ENCODE peak calls at places on chromosomes 13 and 19, in five cellular contexts. One of them, this sample, is unnamed.

GRCh38 chr13:51444922-51445321 is 7.9 kb downstream of the INTS6 start:
- DNase-seq in astrocyte of the cerebellum: no peak
- DNase-seq in HCT116: peak; percentile 15
- DNase-seq in GM12865: no peak
- DNase-seq in body of pancreas: no peak
- DNase-seq in this sample: no peak

GRCh38 chr19:14683439-14683838 is 6.4 kb upstream of the ZNF333 start:
- DNase-seq in astrocyte of the cerebellum: no peak
- DNase-seq in HCT116: no peak
- DNase-seq in GM12865: no peak
- DNase-seq in body of pancreas: no peak
- DNase-seq in this sample: no peak

GRCh38 chr13:38213307-38213706 is 136.3 kb upstream of the UFM1 start:
- DNase-seq in astrocyte of the cerebellum: no peak
- DNase-seq in HCT116: no peak
- DNase-seq in GM12865: no peak
- DNase-seq in body of pancreas: no peak
- DNase-seq in this sample: no peak

GRCh38 chr19:29926801-29927200 is 15.2 kb upstream of the URI1 start:
- DNase-seq in astrocyte of the cerebellum: no peak
- DNase-seq in HCT116: no peak
- DNase-seq in GM12865: no peak
- DNase-seq in body of pancreas: no peak
- DNase-seq in this sample: no peak

GRCh38 chr19:46906221-46906620 is 45.4 kb downstream of the ARHGAP35 start:
- DNase-seq in astrocyte of the cerebellum: no peak
- DNase-seq in HCT116: no peak
- DNase-seq in GM12865: no peak
- DNase-seq in body of pancreas: no peak
- DNase-seq in this sample: no peak

GRCh38 chr13:46864941-46865340 is 31.9 kb downstream of the HTR2A start:
- DNase-seq in astrocyte of the cerebellum: no peak
- DNase-seq in HCT116: no peak
- DNase-seq in GM12865: no peak
- DNase-seq in body of pancreas: no peak
- DNase-seq in this sample: no peak

GRCh38 chr13:53637971-53638547 is 609.4 kb downstream of the OLFM4 start:
- DNase-seq in astrocyte of the cerebellum: no peak
- DNase-seq in HCT116: no peak
- DNase-seq in GM12865: no peak
- DNase-seq in body of pancreas: no peak
- DNase-seq in this sample: no peak

GRCh38 chr19:33675501-33676124 is 53.9 kb downstream of the CHST8 start:
- DNase-seq in astrocyte of the cerebellum: no peak
- DNase-seq in HCT116: no peak
- DNase-seq in GM12865: no peak
- DNase-seq in body of pancreas: no peak
- DNase-seq in this sample: no peak

GRCh38 chr19:36215276-36216171 is 618 bp downstream of the ZNF146 start:
- DNase-seq in astrocyte of the cerebellum: no peak
- DNase-seq in HCT116: no peak
- DNase-seq in GM12865: peak; percentile 40
- DNase-seq in body of pancreas: no peak
- DNase-seq in this sample: no peak

GRCh38 chr19:31350693-31351211 is 1.5 kb upstream of the TSHZ3 start:
- DNase-seq in astrocyte of the cerebellum: no peak
- DNase-seq in HCT116: no peak
- DNase-seq in GM12865: no peak
- DNase-seq in body of pancreas: peak; percentile 55
- DNase-seq in this sample: no peak

GRCh38 chr13:58823701-58824100 is 1192.2 kb downstream of the PCDH17 start:
- DNase-seq in astrocyte of the cerebellum: no peak
- DNase-seq in HCT116: no peak
- DNase-seq in GM12865: no peak
- DNase-seq in body of pancreas: no peak
- DNase-seq in this sample: no peak

GRCh38 chr19:53132231-53132991 is at the start of gene ZNF415:
- DNase-seq in astrocyte of the cerebellum: peak; percentile 2
- DNase-seq in HCT116: no peak
- DNase-seq in GM12865: no peak
- DNase-seq in body of pancreas: peak; percentile 88
- DNase-seq in this sample: peak; percentile 9
- H3K4me3 ChIP-seq in astrocyte of the cerebellum: peak within 1 kb of the TSS; percentile 47
- H3K4me3 ChIP-seq in HCT116: no peak within 1 kb of the TSS
- H3K4me3 ChIP-seq in GM12865: no peak within 1 kb of the TSS
- H3K4me3 ChIP-seq in body of pancreas: peak within 1 kb of the TSS; percentile 26
- H3K4me3 ChIP-seq in this sample: peak within 1 kb of the TSS; percentile 63

GRCh38 chr19:52269338-52270261 is at the start of gene ZNF766:
- DNase-seq in astrocyte of the cerebellum: peak; percentile 82
- DNase-seq in HCT116: peak; percentile 81
- DNase-seq in GM12865: peak; percentile 96
- DNase-seq in body of pancreas: peak; percentile 98
- DNase-seq in this sample: peak; percentile 67

GRCh38 chr19:52273301-52273700 is 3.9 kb downstream of the ZNF766 start:
- DNase-seq in astrocyte of the cerebellum: no peak
- DNase-seq in HCT116: no peak
- DNase-seq in GM12865: no peak
- DNase-seq in body of pancreas: no peak
- DNase-seq in this sample: no peak

GRCh38 chr19:52274191-52274590 is 4.8 kb downstream of the ZNF766 start:
- DNase-seq in astrocyte of the cerebellum: no peak
- DNase-seq in HCT116: no peak
- DNase-seq in GM12865: no peak
- DNase-seq in body of pancreas: no peak
- DNase-seq in this sample: no peak

DNA sequence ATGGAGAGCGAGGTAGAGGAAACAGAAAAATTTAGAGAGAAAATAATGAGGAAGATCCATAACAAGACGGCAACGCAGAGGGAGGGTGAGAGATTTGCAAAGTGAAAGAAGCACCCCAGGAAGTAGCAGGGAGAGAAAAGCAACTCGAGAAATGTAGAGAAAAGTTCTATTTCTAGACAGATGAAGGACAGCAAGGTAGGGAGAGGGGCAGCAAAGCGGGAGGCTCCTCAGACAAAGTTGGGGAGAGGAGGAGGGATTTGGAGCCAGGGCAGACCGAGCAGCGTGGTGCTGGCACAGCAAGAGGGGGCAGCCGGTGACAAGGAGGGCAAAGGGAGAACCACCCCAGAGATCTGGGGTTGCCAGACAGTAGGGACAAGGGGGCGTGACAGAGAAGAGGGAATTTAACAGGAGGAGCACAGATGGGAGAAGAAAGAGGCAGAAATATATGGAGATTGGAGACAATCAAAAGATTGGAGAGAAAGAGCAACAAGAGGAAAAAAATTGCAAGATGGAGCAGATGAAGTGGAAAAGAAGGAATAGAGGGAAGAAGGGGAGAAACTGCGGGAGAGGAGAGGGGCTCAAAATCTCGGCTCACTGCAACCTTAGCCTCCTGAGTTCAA is 989 bp downstream of the ZNF766 start:
- DNase-seq in astrocyte of the cerebellum: no peak
- DNase-seq in HCT116: no peak
- DNase-seq in GM12865: peak; percentile 38
- DNase-seq in body of pancreas: no peak
- DNase-seq in this sample: peak; percentile 1
- TF ChIP-seq CTCF in astrocyte of the cerebellum: no peak
- TF ChIP-seq CTCF in HCT116: no peak
- TF ChIP-seq CTCF in GM12865: no peak
- TF ChIP-seq CTCF in body of pancreas: no peak
- TF ChIP-seq CTCF in this sample: no peak

DNA sequence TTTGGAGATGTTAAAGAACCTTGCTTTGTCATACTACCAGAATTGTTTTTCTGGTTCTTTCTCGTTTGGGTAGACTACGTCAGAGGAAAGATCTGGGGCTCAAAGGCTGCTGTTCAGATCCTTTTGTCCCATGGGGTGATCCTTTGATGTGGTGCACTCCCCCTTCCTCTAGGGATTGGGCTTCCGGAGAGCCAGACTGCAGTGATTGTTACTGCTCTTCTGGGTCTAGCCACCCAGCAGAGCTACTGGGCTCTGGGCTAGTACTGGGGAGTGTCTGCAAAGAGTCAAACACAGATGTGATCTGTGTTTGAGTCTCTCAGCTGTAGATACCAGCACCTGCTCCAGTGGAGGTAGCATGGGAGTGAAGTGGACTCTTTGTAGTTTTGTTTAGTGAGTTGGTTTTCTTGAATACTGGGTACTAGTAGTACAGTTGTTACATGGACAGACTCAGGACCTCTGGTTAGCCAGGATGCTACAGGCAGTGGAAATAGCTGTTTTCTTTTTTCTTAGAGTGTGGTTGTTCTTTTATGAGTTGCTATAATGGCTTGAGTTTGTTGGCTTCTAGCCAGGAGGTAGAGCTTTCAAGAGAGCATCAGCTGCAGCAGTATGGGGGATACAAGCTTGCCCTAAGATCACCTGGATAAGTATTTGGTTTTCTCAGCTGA is 34.4 kb downstream of the DNAJC15 start:
- DNase-seq in astrocyte of the cerebellum: peak; percentile 53
- DNase-seq in HCT116: peak; percentile 68
- DNase-seq in GM12865: peak; percentile 49
- DNase-seq in body of pancreas: no peak
- DNase-seq in this sample: no peak
- H3K4me3 ChIP-seq in astrocyte of the cerebellum: no peak overlapping the region
- H3K4me3 ChIP-seq in HCT116: peak overlapping the region; percentile 25
- H3K4me3 ChIP-seq in GM12865: no peak overlapping the region
- H3K4me3 ChIP-seq in body of pancreas: no peak overlapping the region
- H3K4me3 ChIP-seq in this sample: no peak overlapping the region

DNA sequence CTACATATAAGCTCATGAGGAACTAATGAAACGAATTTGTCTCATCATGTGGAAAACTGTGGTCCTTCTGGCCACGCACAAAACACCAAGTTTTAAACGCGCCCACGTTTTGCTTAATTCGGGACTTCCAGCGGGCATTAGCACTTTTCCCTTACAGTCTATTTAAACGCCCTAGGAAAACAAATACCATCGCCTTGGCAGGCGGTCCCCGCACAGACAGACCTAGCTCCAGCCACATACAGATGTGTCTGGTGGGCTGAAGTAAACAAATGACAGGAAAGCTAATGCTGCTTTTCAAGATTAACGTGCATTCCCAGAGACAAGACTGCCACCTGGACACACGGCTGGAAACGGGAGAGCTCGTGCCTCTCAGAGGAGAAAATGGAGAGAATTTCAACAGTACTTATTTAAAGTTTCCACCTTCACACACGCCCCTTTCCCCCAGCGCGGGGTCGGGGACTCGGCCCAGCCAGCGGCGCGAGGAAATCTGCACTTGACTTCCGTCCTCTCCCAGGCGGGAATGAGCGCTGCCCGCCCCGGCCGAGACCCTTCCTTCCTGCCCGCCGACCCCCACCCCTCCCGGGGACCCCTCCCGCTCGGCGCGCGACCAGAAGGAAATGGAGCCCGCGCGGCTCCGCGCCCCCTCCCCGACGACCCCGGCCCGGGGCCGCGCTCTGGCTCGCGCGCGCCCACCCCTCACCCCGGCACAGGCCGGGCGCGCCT is 929 bp downstream of the USP12 start:
- DNase-seq in astrocyte of the cerebellum: peak; percentile 59
- DNase-seq in HCT116: peak; percentile 8
- DNase-seq in GM12865: no peak
- DNase-seq in body of pancreas: peak; percentile 48
- DNase-seq in this sample: no peak
- TF ChIP-seq CTCF in astrocyte of the cerebellum: no peak
- TF ChIP-seq CTCF in HCT116: no peak
- TF ChIP-seq CTCF in GM12865: no peak
- TF ChIP-seq CTCF in body of pancreas: no peak
- TF ChIP-seq CTCF in this sample: no peak

GRCh38 chr13:114063545-114064515 is 68.6 kb downstream of the RASA3 start:
- DNase-seq in astrocyte of the cerebellum: no peak
- DNase-seq in HCT116: no peak
- DNase-seq in GM12865: peak; percentile 65
- DNase-seq in body of pancreas: peak; percentile 40
- DNase-seq in this sample: peak; percentile 87
- H3K4me3 ChIP-seq in astrocyte of the cerebellum: peak overlapping the region; percentile 15
- H3K4me3 ChIP-seq in HCT116: peak overlapping the region; percentile 63
- H3K4me3 ChIP-seq in GM12865: peak overlapping the region; percentile 63
- H3K4me3 ChIP-seq in body of pancreas: no peak overlapping the region
- H3K4me3 ChIP-seq in this sample: peak overlapping the region; percentile 19

GRCh38 chr13:98327326-98328314 is 150.6 kb upstream of the RNF113B start:
- DNase-seq in astrocyte of the cerebellum: peak; percentile 29
- DNase-seq in HCT116: no peak
- DNase-seq in GM12865: no peak
- DNase-seq in body of pancreas: no peak
- DNase-seq in this sample: no peak

GRCh38 chr13:98332222-98332621 is 155.2 kb upstream of the RNF113B start:
- DNase-seq in astrocyte of the cerebellum: no peak
- DNase-seq in HCT116: no peak
- DNase-seq in GM12865: no peak
- DNase-seq in body of pancreas: no peak
- DNase-seq in this sample: no peak

GRCh38 chr13:98325724-98326123 is 148.7 kb upstream of the RNF113B start:
- DNase-seq in astrocyte of the cerebellum: no peak
- DNase-seq in HCT116: no peak
- DNase-seq in GM12865: no peak
- DNase-seq in body of pancreas: no peak
- DNase-seq in this sample: no peak

GRCh38 chr13:98326274-98326673 is 149.2 kb upstream of the RNF113B start:
- DNase-seq in astrocyte of the cerebellum: no peak
- DNase-seq in HCT116: no peak
- DNase-seq in GM12865: no peak
- DNase-seq in body of pancreas: no peak
- DNase-seq in this sample: no peak

GRCh38 chr13:98328511-98328910 is 151.4 kb upstream of the RNF113B start:
- DNase-seq in astrocyte of the cerebellum: no peak
- DNase-seq in HCT116: no peak
- DNase-seq in GM12865: no peak
- DNase-seq in body of pancreas: no peak
- DNase-seq in this sample: no peak
- TF ChIP-seq CTCF in astrocyte of the cerebellum: no peak
- TF ChIP-seq CTCF in HCT116: no peak
- TF ChIP-seq CTCF in GM12865: no peak
- TF ChIP-seq CTCF in body of pancreas: no peak
- TF ChIP-seq CTCF in this sample: no peak

GRCh38 chr13:113839536-113840204 is 24.2 kb downstream of the GAS6 start:
- DNase-seq in astrocyte of the cerebellum: no peak
- DNase-seq in HCT116: no peak
- DNase-seq in GM12865: no peak
- DNase-seq in body of pancreas: peak; percentile 50
- DNase-seq in this sample: no peak
- H3K4me3 ChIP-seq in astrocyte of the cerebellum: no peak overlapping the region
- H3K4me3 ChIP-seq in HCT116: no peak overlapping the region
- H3K4me3 ChIP-seq in GM12865: no peak overlapping the region
- H3K4me3 ChIP-seq in body of pancreas: no peak overlapping the region
- H3K4me3 ChIP-seq in this sample: no peak overlapping the region

GRCh38 chr13:79886601-79887000 is 405.6 kb downstream of the NDFIP2 start:
- DNase-seq in astrocyte of the cerebellum: no peak
- DNase-seq in HCT116: no peak
- DNase-seq in GM12865: no peak
- DNase-seq in body of pancreas: no peak
- DNase-seq in this sample: no peak

GRCh38 chr13:79883216-79883615 is 402.3 kb downstream of the NDFIP2 start:
- DNase-seq in astrocyte of the cerebellum: no peak
- DNase-seq in HCT116: no peak
- DNase-seq in GM12865: no peak
- DNase-seq in body of pancreas: no peak
- DNase-seq in this sample: no peak

DNA sequence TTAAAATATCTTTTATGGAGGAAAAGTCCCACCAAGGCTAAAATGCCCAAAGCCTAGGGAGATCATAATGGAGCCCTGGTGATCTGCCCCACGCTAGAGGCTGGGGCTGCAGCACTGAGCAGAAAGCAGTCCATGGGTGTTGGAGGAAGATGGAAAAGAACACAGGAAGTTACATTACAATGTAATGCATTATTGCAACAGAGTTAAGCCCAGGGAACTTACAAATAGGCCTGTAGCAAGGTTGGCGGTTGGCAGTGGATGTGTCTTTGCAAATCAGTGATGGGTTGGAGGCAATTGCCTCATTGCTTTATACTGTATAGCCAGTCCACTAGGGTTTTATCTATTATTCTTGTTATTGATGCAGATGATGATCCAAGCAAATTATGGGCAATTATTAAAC is 399.9 kb downstream of the NDFIP2 start:
- DNase-seq in astrocyte of the cerebellum: no peak
- DNase-seq in HCT116: no peak
- DNase-seq in GM12865: no peak
- DNase-seq in body of pancreas: no peak
- DNase-seq in this sample: no peak
- TF ChIP-seq CTCF in astrocyte of the cerebellum: no peak
- TF ChIP-seq CTCF in HCT116: no peak
- TF ChIP-seq CTCF in GM12865: no peak
- TF ChIP-seq CTCF in body of pancreas: no peak
- TF ChIP-seq CTCF in this sample: no peak